ENCODE peak calls at places on chromosome 10, in seven cellular contexts. Q is GM12891, J is H1, G is SK-N-SH, N is HepG2, Z is K562, H is GM12878. I is an unnamed sample.

GRCh38 chr10:86592413-86592812 is 61.9 kb upstream of the OPN4 start:
- DNase-seq in J (no peak), Z (no peak), Q (no peak), N (peak; percentile 23), H (no peak), G (no peak), I (no peak)

GRCh38 chr10:62853710-62854109 is 37.5 kb upstream of the EGR2 start:
- DNase-seq in G (no peak), H (no peak), Z (no peak), J (no peak), N (no peak), Q (no peak), I (no peak)

GRCh38 chr10:11143240-11143639 is 125.6 kb downstream of the CELF2 start:
- DNase-seq in G (no peak), J (no peak), H (no peak), N (no peak), Q (no peak), Z (no peak), I (no peak)

GRCh38 chr10:53770903-53771302 is 998.3 kb upstream of the MBL2 start:
- DNase-seq in Z (no peak), Q (no peak), J (no peak), G (peak; percentile 9), N (no peak), H (no peak), I (no peak)

GRCh38 chr10:81725851-81726250 is 149.1 kb upstream of the NRG3 start:
- DNase-seq in N (no peak), Z (no peak), H (no peak), J (no peak), Q (no peak), G (no peak), I (no peak)

GRCh38 chr10:103712898-103713498 is 142.4 kb downstream of the SH3PXD2A start:
- DNase-seq in G (peak; percentile 73), H (no peak), N (peak; percentile 57), J (peak; percentile 98), Q (peak; percentile 66), Z (peak; percentile 61), I (peak; percentile 59)

GRCh38 chr10:44774676-44775401 is 136.3 kb upstream of the TMEM72 start:
- DNase-seq in N (no peak), Z (no peak), G (no peak), Q (no peak), J (no peak), H (no peak), I (no peak)

GRCh38 chr10:18216482-18216881 is 76.3 kb downstream of the CACNB2 start:
- DNase-seq in Q (no peak), G (peak; percentile 20), H (no peak), Z (no peak), N (peak; percentile 3), J (no peak), I (no peak)

GRCh38 chr10:102473445-102474331 is 22.3 kb upstream of the C10orf95 start:
- DNase-seq in H (no peak), Z (no peak), G (no peak), N (no peak), J (no peak), Q (no peak), I (no peak)

GRCh38 chr10:1923998-1924397 is 186.7 kb upstream of the ADARB2 start:
- DNase-seq in Q (no peak), G (no peak), J (no peak), Z (no peak), N (no peak), H (no peak), I (no peak)

GRCh38 chr10:58554316-58554715 is 41.6 kb downstream of the BICC1 start:
- DNase-seq in Q (no peak), H (no peak), N (no peak), Z (no peak), J (no peak), G (no peak), I (no peak)

GRCh38 chr10:20276127-20276979 is 460.1 kb downstream of the PLXDC2 start:
- DNase-seq in N (peak; percentile 65), G (no peak), Z (no peak), H (no peak), Q (no peak), J (no peak), I (no peak)

GRCh38 chr10:119496282-119496681 is 46.2 kb downstream of the RGS10 start:
- DNase-seq in Q (no peak), Z (no peak), H (no peak), G (no peak), N (peak; percentile 29), J (no peak), I (no peak)

GRCh38 chr10:119495545-119495944 is 47.0 kb downstream of the RGS10 start:
- DNase-seq in H (no peak), G (no peak), N (no peak), Z (peak; percentile 48), J (no peak), Q (no peak), I (no peak)

GRCh38 chr10:119493155-119493554 is 49.4 kb downstream of the RGS10 start:
- DNase-seq in J (no peak), G (no peak), Q (no peak), Z (no peak), H (no peak), N (no peak), I (no peak)

GRCh38 chr10:119495061-119495505 is 47.4 kb downstream of the RGS10 start:
- DNase-seq in G (no peak), N (no peak), J (no peak), Z (no peak), Q (no peak), H (no peak), I (no peak)

GRCh38 chr10:119494224-119495060 is 48.1 kb downstream of the RGS10 start:
- DNase-seq in H (no peak), Q (no peak), Z (no peak), J (no peak), G (no peak), N (no peak), I (no peak)
- TF ChIP-seq TAF1 in H (no peak), Q (no peak), Z (no peak), J (no peak), G (no peak), N (no peak), I (no peak)

GRCh38 chr10:29304259-29305030 is 15.6 kb downstream of the LYZL1 start:
- DNase-seq in N (peak; percentile 68), H (no peak), Z (peak; percentile 66), Q (peak; percentile 31), J (peak; percentile 68), G (peak; percentile 80), I (peak; percentile 30)
- TF ChIP-seq TAF1 in N (no peak), H (no peak), Z (no peak), Q (no peak), J (no peak), G (no peak), I (no peak)

GRCh38 chr10:125149278-125150047 is 10.9 kb downstream of the CTBP2 start:
- DNase-seq in Z (no peak), Q (no peak), H (no peak), J (no peak), N (no peak), G (no peak), I (no peak)
- TF ChIP-seq TAF1 in Z (no peak), Q (no peak), H (no peak), J (no peak), N (no peak), G (no peak), I (no peak)

GRCh38 chr10:42936580-42936979 is 140.3 kb upstream of the RET start:
- DNase-seq in Q (no peak), Z (no peak), N (no peak), H (no peak), G (no peak), J (no peak), I (no peak)

GRCh38 chr10:42934351-42934811 is 142.5 kb upstream of the RET start:
- DNase-seq in Q (no peak), G (no peak), H (no peak), J (no peak), N (no peak), Z (no peak), I (no peak)

GRCh38 chr10:42934842-42935241 is 142.0 kb upstream of the RET start:
- DNase-seq in Z (no peak), G (no peak), J (no peak), H (no peak), N (no peak), Q (no peak), I (no peak)

GRCh38 chr10:42937048-42937447 is 139.8 kb upstream of the RET start:
- DNase-seq in J (no peak), H (no peak), G (no peak), Z (no peak), N (no peak), Q (no peak), I (no peak)

DNA sequence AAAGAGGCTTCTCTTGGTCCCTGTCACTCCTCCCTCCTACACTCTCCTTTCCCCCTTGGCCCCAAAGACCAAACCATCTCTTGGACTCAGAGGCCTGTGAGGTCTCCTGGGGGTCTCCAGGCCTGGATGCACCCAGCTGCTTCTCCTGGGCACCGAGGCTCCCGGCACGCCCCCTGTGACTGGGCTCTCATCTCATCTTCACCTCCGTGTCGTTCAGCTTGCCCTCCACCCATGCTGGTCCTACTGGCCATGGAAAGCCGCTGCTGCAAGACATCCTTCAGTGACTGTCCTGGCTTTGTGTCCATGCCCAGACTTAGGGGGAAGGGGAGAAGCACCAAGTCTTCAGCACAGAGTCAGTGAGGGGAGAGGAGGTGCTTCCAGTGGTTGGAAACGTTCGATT is 141.4 kb upstream of the RET start:
- DNase-seq in N (no peak), Q (no peak), H (no peak), Z (no peak), J (no peak), G (no peak), I (no peak)
- TF ChIP-seq TAF1 in N (no peak), Q (no peak), H (no peak), Z (no peak), J (no peak), G (no peak), I (no peak)

DNA sequence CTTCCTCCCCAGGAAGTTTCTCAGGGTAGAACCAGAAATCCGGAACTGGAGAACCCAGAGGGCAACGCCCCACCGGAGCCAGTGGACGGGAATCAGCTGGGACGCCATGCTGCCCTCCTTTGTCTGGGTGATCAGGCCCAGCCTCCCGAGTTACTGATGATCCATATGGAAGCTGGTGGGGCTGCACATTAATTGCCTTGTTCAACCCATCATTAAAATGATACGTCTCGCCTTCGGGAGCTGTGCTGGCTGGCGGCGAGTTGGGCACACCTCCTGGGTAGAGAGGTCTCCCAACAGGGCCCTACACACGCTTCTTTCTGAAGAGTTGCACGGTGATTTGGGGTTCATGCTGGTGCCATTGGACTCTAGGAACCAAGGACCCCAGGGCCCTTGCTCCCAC is 412.4 kb upstream of the ZMIZ1 start:
- DNase-seq in J (no peak), Z (no peak), N (no peak), G (peak; percentile 41), Q (no peak), H (no peak), I (no peak)
- TF ChIP-seq TAF1 in J (no peak), Z (no peak), N (no peak), G (no peak), Q (no peak), H (no peak), I (no peak)

DNA sequence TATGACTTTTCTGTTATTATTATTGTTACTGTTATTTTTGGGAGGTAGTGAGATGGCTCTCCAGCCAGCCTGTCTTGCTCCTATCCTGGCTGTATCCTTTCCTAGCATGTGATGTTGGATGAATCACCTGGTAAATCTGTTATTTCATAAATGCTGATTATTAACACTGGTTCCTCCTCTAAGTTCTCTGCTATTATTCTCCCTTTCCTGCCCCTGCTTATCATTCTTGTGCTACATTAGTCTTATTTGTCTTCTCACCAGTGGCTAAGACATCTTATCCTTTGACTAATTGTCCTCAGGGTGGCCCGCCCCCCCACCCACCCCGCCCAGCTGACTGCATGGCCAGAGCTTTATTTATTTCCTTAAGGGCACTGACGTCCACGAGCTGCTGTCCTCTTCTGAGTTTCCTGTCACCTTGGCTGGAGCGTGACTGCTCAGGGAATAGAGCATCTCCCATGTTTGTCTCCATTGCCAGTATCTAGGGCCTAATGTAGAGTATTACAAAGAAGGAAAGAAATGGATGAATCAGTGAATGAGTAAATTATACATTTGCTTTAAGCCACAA is 110.1 kb upstream of the KLF6 start:
- DNase-seq in J (no peak), G (no peak), Q (no peak), Z (no peak), N (no peak), H (no peak), I (no peak)
- TF ChIP-seq TAF1 in J (no peak), G (no peak), Q (no peak), Z (no peak), N (no peak), H (no peak), I (no peak)

I was measured in GM12892.